ENCODE peak calls at places on chromosomes 7 and 10, in four cellular contexts. E is HCT116, Z is uterus, G is GM13976. T is an unnamed sample.

GRCh38 chr10:96670786-96671185 is 49.5 kb downstream of the PIK3AP1 start:
- DNase-seq in G (no peak), E (no peak), Z (no peak), T (no peak)

GRCh38 chr7:19116121-19117080 is 1.0 kb downstream of the TWIST1 start:
- DNase-seq in Z (peak; percentile 26), G (no peak), E (no peak), T (peak; percentile 35)

GRCh38 chr7:129457101-129457500 is 22.9 kb downstream of the STRIP2 start:
- DNase-seq in E (no peak), Z (no peak), G (no peak), T (no peak)

GRCh38 chr7:156155988-156156733 is 343.9 kb upstream of the SHH start:
- DNase-seq in G (no peak), Z (no peak), E (no peak), T (no peak)

GRCh38 chr7:55121249-55121648 is 102.4 kb downstream of the EGFR start:
- DNase-seq in E (no peak), Z (no peak), G (no peak), T (no peak)

GRCh38 chr10:35896011-35896410 is 253.9 kb upstream of the FZD8 start:
- DNase-seq in G (no peak), Z (no peak), E (no peak), T (no peak)

GRCh38 chr10:11444148-11444516 is 167.3 kb downstream of the USP6NL start:
- DNase-seq in E (no peak), Z (no peak), G (no peak), T (no peak)

GRCh38 chr7:106590209-106590816 is 70.6 kb downstream of the CCDC71L start:
- DNase-seq in Z (no peak), E (no peak), G (no peak), T (no peak)

GRCh38 chr10:51204691-51205090 is 130.4 kb downstream of the PRKG1 start:
- DNase-seq in G (no peak), E (no peak), Z (no peak), T (no peak)

GRCh38 chr7:91033574-91033973 is 230.7 kb upstream of the FZD1 start:
- DNase-seq in G (no peak), E (no peak), Z (no peak), T (no peak)
- TF ChIP-seq CTCF in G (no peak), E (no peak), Z (no peak), T (no peak)

DNA sequence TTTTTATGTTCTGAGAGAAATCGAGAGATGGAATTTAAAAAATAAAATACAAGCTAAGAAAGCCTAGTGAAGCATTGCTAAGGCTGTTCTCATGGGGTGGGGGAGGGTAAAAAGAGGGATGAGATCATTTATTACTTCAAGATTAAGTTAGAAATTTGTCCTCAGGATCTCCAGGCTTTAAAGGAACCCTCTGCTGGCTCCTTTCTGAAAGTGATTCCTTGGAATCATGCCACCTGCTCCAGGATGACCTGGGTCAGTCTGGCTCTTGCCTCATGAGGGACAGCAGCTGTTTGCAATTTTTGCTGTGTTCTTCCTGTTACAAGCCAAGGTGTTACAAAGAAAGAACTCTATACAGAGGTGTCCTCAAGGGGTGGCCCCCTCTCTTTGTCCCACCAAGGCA is 69.8 kb downstream of the CDK1 start:
- DNase-seq in Z (peak; percentile 73), G (no peak), E (no peak), T (peak; percentile 12)
- TF ChIP-seq CTCF in Z (no peak), G (no peak), E (no peak), T (no peak)

GRCh38 chr7:47100815-47101435 is 481.0 kb downstream of the TNS3 start:
- DNase-seq in G (no peak), Z (no peak), E (peak; percentile 61), T (peak; percentile 89)
- TF ChIP-seq CTCF in G (peak; percentile 10), Z (peak; percentile 13), E (peak; percentile 89), T (peak; percentile 74)

GRCh38 chr10:110221721-110222261 is 14.4 kb downstream of the MXI1 start:
- DNase-seq in E (peak; percentile 84), Z (peak; percentile 84), G (peak; percentile 73), T (peak; percentile 59)
- TF ChIP-seq CTCF in E (peak; percentile 13), Z (no peak), G (peak; percentile 19), T (no peak)

GRCh38 chr7:116293139-116293538 is 82.8 kb downstream of the TES start:
- DNase-seq in E (no peak), G (no peak), Z (no peak), T (no peak)
- TF ChIP-seq CTCF in E (peak; percentile 12), G (no peak), Z (no peak), T (no peak)